ENCODE peak calls at places on chromosomes 11 and 22, in six cellular contexts. D is fibroblast of lung; R is esophagus squamous epithelium; L is CD8-positive, alpha-beta T cell; F is heart right ventricle; B is H7. Q is an unnamed sample.

GRCh38 chr22:26554956-26555355 is 35.0 kb downstream of the TPST2 start:
- DNase-seq in F (no peak), R (no peak), B (peak), D (no peak), L (no peak), Q (no peak)

GRCh38 chr11:25890626-25891250 is 441.2 kb upstream of the ANO3 start:
- DNase-seq in R (no peak), F (no peak), L (no peak), B (no peak), D (no peak), Q (no peak)

GRCh38 chr11:15926071-15926470 is 430.3 kb downstream of the SOX6 start:
- DNase-seq in D (no peak), F (no peak), R (no peak), L (no peak), B (no peak), Q (no peak)

GRCh38 chr11:106424111-106424510 is 346.6 kb downstream of the AASDHPPT start:
- DNase-seq in R (no peak), L (no peak), D (peak), F (no peak), B (no peak), Q (peak)

GRCh38 chr11:19644316-19644715 is 68.3 kb upstream of the NAV2 start:
- DNase-seq in B (no peak), F (no peak), D (no peak), L (no peak), R (no peak), Q (peak)

GRCh38 chr11:113189909-113190667 is 124.3 kb upstream of the TTC12 start:
- DNase-seq in D (peak), L (no peak), F (no peak), R (no peak), B (no peak), Q (peak)

GRCh38 chr11:3836903-3837302 is 3.9 kb downstream of the RHOG start:
- DNase-seq in R (no peak), B (no peak), D (no peak), F (peak), L (peak), Q (no peak)

GRCh38 chr11:111629499-111629898 is 27.2 kb downstream of the SIK2 start:
- DNase-seq in F (no peak), L (no peak), B (no peak), D (no peak), R (no peak), Q (no peak)

GRCh38 chr11:122784325-122785155 is 53.8 kb upstream of the CRTAM start:
- DNase-seq in D (peak), L (no peak), R (no peak), B (no peak), F (no peak), Q (peak)

GRCh38 chr11:31706357-31706756 is 104.8 kb downstream of the PAX6 start:
- DNase-seq in B (no peak), D (no peak), R (no peak), F (no peak), L (no peak), Q (no peak)

GRCh38 chr22:26072611-26073010 is 96.7 kb upstream of the SEZ6L start:
- DNase-seq in L (no peak), B (no peak), D (no peak), F (no peak), R (no peak), Q (no peak)

GRCh38 chr11:17277024-17277584 is 565 bp downstream of the NUCB2 start:
- DNase-seq in B (no peak), F (no peak), R (no peak), L (no peak), D (peak), Q (no peak)

GRCh38 chr11:7651140-7651551 is 22.2 kb downstream of the CYB5R2 start:
- DNase-seq in R (no peak), D (no peak), B (peak), F (no peak), L (no peak), Q (no peak)

GRCh38 chr11:64241175-64241429 is 207 bp downstream of the FKBP2 start:
- DNase-seq in B (no peak), L (no peak), F (no peak), R (no peak), D (no peak), Q (peak)

GRCh38 chr11:37830532-37830931 is 1232.5 kb upstream of the RAG2 start:
- DNase-seq in F (no peak), R (no peak), B (no peak), D (no peak), L (no peak), Q (no peak)

DNA sequence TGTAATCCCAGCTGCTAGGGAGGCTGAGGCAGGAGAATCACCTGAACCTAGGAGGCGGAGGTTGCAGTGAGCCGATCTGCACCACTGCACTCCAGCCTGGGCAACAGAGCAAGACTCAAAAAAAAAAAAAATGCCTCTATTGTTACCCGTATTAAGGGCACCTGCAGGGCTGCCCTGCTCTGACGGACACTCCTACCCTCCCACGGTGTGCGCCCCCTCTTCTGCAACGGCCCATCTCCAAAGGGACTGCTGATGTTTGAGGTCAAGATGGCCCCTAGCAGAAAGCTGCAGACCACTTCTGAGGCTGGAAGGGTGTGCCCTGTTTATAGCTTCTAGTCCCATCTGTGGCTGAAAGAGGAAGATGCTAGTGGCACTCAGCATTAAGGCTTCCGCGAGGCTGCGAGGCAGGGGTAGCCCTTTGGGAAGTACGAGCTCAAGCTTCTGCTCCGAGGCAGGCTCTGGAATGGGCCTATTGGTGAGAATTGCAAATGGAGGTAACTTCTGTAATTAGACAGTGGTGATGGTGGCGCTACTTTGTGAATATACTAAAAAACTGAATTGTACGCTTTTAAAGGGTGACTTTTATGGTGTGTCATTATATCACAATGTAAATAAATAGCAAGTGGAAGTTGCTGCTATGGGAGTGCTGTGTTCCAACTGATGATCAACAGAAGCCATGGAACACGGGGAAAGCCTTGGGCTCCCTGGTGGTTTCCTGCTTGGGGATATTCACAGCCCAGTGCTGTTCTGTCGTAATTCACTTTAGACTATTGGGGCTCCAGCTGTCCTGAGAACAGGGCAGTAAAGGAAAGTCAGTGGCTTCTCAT is 24.3 kb downstream of the ARFGAP2 start:
- DNase-seq in R (no peak), F (no peak), D (no peak), L (no peak), B (no peak), Q (no peak)
- H3K4me3 ChIP-seq in R (no peak), F (no peak), D (no peak), L (no peak), B (no peak), Q (no peak)

GRCh38 chr11:130159139-130159538 is 443 bp upstream of the ST14 start:
- DNase-seq in B (no peak), D (no peak), R (no peak), L (no peak), F (no peak), Q (no peak)
- H3K4me3 ChIP-seq in B (peak), D (no peak), R (peak), L (no peak), F (no peak), Q (no peak)

GRCh38 chr11:78337554-78337924 is 80.1 kb downstream of the GAB2 start:
- DNase-seq in B (no peak), F (no peak), D (no peak), R (no peak), L (no peak), Q (no peak)

GRCh38 chr11:78338138-78338537 is 79.5 kb downstream of the GAB2 start:
- DNase-seq in R (no peak), D (no peak), F (no peak), L (no peak), B (no peak), Q (no peak)

GRCh38 chr11:78334109-78334508 is 83.5 kb downstream of the GAB2 start:
- DNase-seq in F (no peak), D (no peak), L (no peak), B (no peak), R (no peak), Q (no peak)

GRCh38 chr11:78339483-78339882 is 78.1 kb downstream of the GAB2 start:
- DNase-seq in F (no peak), L (no peak), D (no peak), R (no peak), B (no peak), Q (no peak)

DNA sequence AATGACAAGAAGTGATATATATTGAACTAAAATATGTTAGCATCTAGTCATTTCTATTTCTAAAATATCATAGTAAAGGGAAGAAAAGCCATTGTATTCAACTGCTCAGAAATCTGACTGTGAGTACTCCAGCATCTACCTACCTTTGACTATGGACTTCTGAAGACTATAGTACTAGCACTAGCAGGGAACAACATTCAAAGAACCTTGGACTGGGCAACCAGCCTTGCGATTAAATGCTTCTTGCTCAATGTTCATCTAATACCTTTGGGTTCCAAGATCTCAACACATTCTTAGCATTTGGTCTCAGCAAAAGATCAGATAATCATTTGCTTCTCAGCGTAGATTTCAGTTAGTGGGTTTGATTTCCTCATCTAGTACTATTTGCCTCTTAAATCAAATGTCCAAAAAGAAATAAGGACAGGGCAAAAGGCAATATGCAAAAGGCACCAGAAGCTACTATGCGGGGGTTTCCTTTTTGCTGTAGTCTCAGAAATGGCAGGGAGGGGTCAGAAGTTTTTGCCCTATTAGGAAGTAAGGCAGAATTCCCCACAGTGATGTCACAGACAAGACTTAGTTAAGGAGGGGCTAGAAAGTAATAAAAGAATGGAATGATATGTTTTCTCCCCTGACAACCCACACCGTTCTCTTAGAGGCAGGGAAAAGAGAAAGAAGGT is 80.6 kb downstream of the GAB2 start:
- DNase-seq in R (no peak), D (no peak), B (no peak), F (no peak), L (no peak), Q (no peak)
- H3K4me3 ChIP-seq in R (no peak), D (no peak), B (no peak), F (no peak), L (no peak), Q (no peak)

GRCh38 chr11:128904872-128905344 is 13.8 kb downstream of the KCNJ5 start:
- DNase-seq in R (no peak), F (no peak), B (peak), L (no peak), D (peak), Q (no peak)

GRCh38 chr11:128902515-128903066 is 11.4 kb downstream of the KCNJ5 start:
- DNase-seq in D (peak), L (no peak), F (no peak), B (no peak), R (no peak), Q (no peak)

GRCh38 chr11:128905345-128906184 is 14.4 kb downstream of the KCNJ5 start:
- DNase-seq in B (peak), F (no peak), R (no peak), D (peak), L (no peak), Q (no peak)

GRCh38 chr11:128903248-128904041 is 12.3 kb downstream of the KCNJ5 start:
- DNase-seq in F (no peak), L (no peak), B (peak), D (no peak), R (no peak), Q (no peak)

DNA sequence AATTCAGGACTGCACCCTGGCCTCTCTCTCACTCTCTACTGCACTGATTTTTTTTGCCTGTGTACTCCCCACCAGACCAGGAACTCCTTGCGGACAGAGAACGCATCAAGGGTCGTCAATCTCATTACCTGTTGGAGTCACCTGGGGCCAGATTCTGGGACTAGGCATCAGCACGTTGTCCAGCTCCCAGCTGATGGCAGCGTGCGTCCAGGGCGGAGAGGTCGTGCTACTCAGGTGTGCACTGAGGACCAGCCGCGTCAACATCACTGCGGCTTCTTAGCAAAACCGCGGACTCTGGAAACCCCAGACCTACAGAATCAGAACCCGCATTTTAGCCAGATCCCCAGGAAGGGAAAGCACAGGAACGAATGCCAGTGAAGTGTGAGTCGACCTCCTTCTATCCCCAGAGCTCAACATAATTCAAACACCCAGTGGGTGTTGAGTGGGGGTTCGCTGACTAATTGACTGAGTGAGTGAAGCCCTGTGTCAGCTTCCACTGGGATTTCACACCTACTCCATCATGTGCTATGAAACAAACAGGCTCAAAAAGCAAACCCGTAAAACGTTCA is 13.2 kb downstream of the KCNJ5 start:
- DNase-seq in F (no peak), L (no peak), B (no peak), D (no peak), R (no peak), Q (no peak)
- H3K4me3 ChIP-seq in F (peak), L (no peak), B (no peak), D (no peak), R (peak), Q (no peak)

GRCh38 chr22:41948142-41948541 is 1.2 kb upstream of the CENPM start:
- DNase-seq in L (no peak), D (no peak), R (no peak), F (no peak), B (no peak), Q (no peak)

GRCh38 chr22:41947181-41948080 is 479 bp upstream of the CENPM start:
- DNase-seq in D (no peak), F (no peak), R (no peak), B (no peak), L (no peak), Q (no peak)

GRCh38 chr22:41952713-41953112 is 763 bp downstream of the SMIM45 start:
- DNase-seq in R (no peak), L (no peak), B (no peak), D (no peak), F (no peak), Q (no peak)

GRCh38 chr22:41949297-41949965 is 2.5 kb upstream of the CENPM start:
- DNase-seq in D (no peak), B (no peak), F (no peak), L (no peak), R (no peak), Q (no peak)

GRCh38 chr22:41951898-41952474 is at the start of gene SMIM45:
- DNase-seq in D (no peak), R (no peak), L (no peak), B (peak), F (no peak), Q (no peak)
- H3K4me3 ChIP-seq in D (no peak), R (no peak), L (no peak), B (no peak), F (no peak), Q (no peak)

DNA sequence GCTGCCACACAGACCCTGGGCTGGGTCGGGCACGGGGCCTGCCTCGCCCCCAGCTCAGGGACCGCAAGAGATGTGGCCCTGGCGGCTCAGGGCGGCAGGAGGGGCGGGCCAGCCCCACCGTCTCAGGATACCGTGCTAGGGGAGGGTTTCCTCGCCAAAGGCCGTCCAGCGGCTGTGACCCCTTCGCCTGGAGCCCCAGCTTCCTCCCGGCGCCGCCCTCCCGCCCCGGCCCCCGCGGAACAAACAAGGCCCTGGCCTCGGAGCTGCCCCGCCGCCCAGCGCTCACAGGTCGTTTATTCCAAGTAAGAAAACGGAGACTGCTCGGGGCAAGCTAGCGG is 543 bp upstream of the AP2A2 start:
- DNase-seq in R (no peak), F (peak), D (no peak), B (peak), L (no peak), Q (no peak)
- H3K4me3 ChIP-seq in R (peak), F (peak), D (no peak), B (peak), L (peak), Q (peak)

GRCh38 chr11:1874406-1875092 is 17.1 kb downstream of the PRR33 start:
- DNase-seq in B (no peak), L (no peak), F (no peak), D (no peak), R (no peak), Q (no peak)
- H3K4me3 ChIP-seq in B (no peak), L (no peak), F (peak), D (no peak), R (peak), Q (no peak)

GRCh38 chr11:10293423-10294288 is at the start of gene SBF2:
- DNase-seq in D (peak), F (peak), R (peak), L (peak), B (peak), Q (peak)
- H3K4me3 ChIP-seq in D (peak), F (peak), R (peak), L (peak), B (peak), Q (peak)